ENCODE peak calls at places on chromosomes 11 and 22, in ten cellular contexts. B, K, D, Y, M, R, U, J, W and V are unnamed samples.

GRCh38 chr11:104402812-104403521 is 239.0 kb upstream of the PDGFD start:
- DNase-seq in W (no peak), B (peak), M (no peak), D (no peak), U (no peak), J (no peak), Y (no peak), K (no peak), R (no peak), V (no peak)

GRCh38 chr22:17285661-17286060 is 66.4 kb upstream of the ADA2 start:
- DNase-seq in D (no peak), U (no peak), B (no peak), R (no peak), Y (no peak), M (no peak), J (no peak), W (no peak), K (no peak), V (no peak)

GRCh38 chr11:2419638-2420501 is 19.3 kb downstream of the TSSC4 start:
- DNase-seq in J (peak), B (peak), Y (peak), U (no peak), W (peak), R (peak), M (peak), K (peak), D (peak), V (no peak)

GRCh38 chr11:125320347-125321122 is 156.0 kb downstream of the PKNOX2 start:
- DNase-seq in R (no peak), M (no peak), Y (no peak), U (no peak), B (no peak), W (no peak), K (no peak), D (no peak), J (no peak), V (no peak)

GRCh38 chr11:8814923-8815240 is 96.1 kb upstream of the AKIP1 start:
- DNase-seq in R (no peak), Y (no peak), D (no peak), J (no peak), M (no peak), B (no peak), W (no peak), K (no peak), U (no peak), V (no peak)

GRCh38 chr22:46471901-46472721 is 65.3 kb downstream of the CELSR1 start:
- DNase-seq in M (no peak), B (no peak), W (peak), D (no peak), K (no peak), U (no peak), J (no peak), R (no peak), Y (no peak), V (no peak)

GRCh38 chr11:69670158-69670845 is 4.9 kb downstream of the LTO1 start:
- DNase-seq in W (peak), D (peak), R (peak), U (peak), M (peak), J (peak), B (peak), Y (peak), K (peak), V (no peak)

GRCh38 chr22:40050258-40050657 is 55.5 kb downstream of the FAM83F start:
- DNase-seq in U (no peak), Y (no peak), K (no peak), D (no peak), R (no peak), W (no peak), M (no peak), B (no peak), J (no peak), V (no peak)

GRCh38 chr11:64750361-64751054 is 6.6 kb upstream of the RASGRP2 start:
- DNase-seq in K (no peak), M (no peak), D (no peak), R (no peak), B (no peak), U (no peak), Y (no peak), W (no peak), J (no peak), V (no peak)

GRCh38 chr11:86865436-86865835 is 65.1 kb downstream of the PRSS23 start:
- DNase-seq in M (no peak), K (no peak), J (no peak), U (no peak), W (no peak), B (no peak), R (no peak), D (no peak), Y (no peak), V (no peak)

GRCh38 chr22:21942407-21942895 is 10.2 kb downstream of the PPM1F start:
- DNase-seq in Y (no peak), D (no peak), B (no peak), K (peak), W (peak), J (no peak), R (no peak), M (peak), U (no peak), V (peak)

GRCh38 chr11:75351541-75352416 is at the start of gene ARRB1:
- DNase-seq in R (peak), U (no peak), J (peak), B (peak), D (peak), Y (peak), W (peak), K (peak), M (no peak), V (no peak)

GRCh38 chr11:105673089-105673488 is 63.2 kb downstream of the GRIA4 start:
- DNase-seq in K (peak), Y (peak), R (peak), J (peak), B (peak), W (peak), D (peak), M (peak), U (no peak), V (no peak)

GRCh38 chr11:94417386-94417987 is 16.3 kb upstream of the GPR83 start:
- DNase-seq in K (peak), U (peak), R (no peak), J (peak), Y (no peak), W (peak), B (peak), D (no peak), M (peak), V (no peak)

GRCh38 chr11:46948378-46949131 is 12.0 kb downstream of the CSTPP1 start:
- DNase-seq in B (no peak), J (no peak), D (no peak), M (peak), K (peak), W (peak), Y (no peak), R (no peak), U (peak), V (no peak)

GRCh38 chr11:81987829-81988472 is 745.7 kb downstream of the FAM181B start:
- DNase-seq in M (no peak), J (no peak), R (no peak), K (peak), U (no peak), W (no peak), D (no peak), B (no peak), Y (no peak), V (peak)

GRCh38 chr11:47992959-47993820 is 12.8 kb downstream of the PTPRJ start:
- DNase-seq in M (no peak), U (no peak), Y (no peak), R (peak), D (no peak), B (no peak), W (peak), K (peak), J (no peak), V (peak)

GRCh38 chr22:26485013-26485412 is 1.3 kb downstream of the SRRD start:
- DNase-seq in K (peak), D (no peak), J (no peak), R (no peak), Y (no peak), U (no peak), M (no peak), W (no peak), B (no peak), V (no peak)

GRCh38 chr11:125949271-125950177 is 3.7 kb downstream of the VSIG10L2 start:
- DNase-seq in W (no peak), R (no peak), Y (no peak), B (no peak), J (no peak), K (no peak), U (no peak), D (no peak), M (no peak), V (no peak)

GRCh38 chr11:76094729-76095128 is 111.6 kb downstream of the WNT11 start:
- DNase-seq in M (no peak), W (no peak), K (no peak), J (no peak), R (no peak), Y (no peak), B (no peak), U (no peak), D (no peak), V (no peak)

GRCh38 chr11:126917531-126918204 is 82.9 kb downstream of the KIRREL3 start:
- DNase-seq in Y (no peak), J (no peak), W (peak), R (no peak), D (no peak), U (peak), M (peak), K (peak), B (no peak), V (peak)

GRCh38 chr11:37946155-37946766 is 1348.2 kb upstream of the RAG2 start:
- DNase-seq in W (peak), U (no peak), J (peak), D (peak), R (no peak), M (peak), B (peak), K (peak), Y (peak), V (peak)

GRCh38 chr11:131670876-131671275 is 300.5 kb downstream of the NTM start:
- DNase-seq in K (no peak), W (no peak), J (no peak), Y (no peak), U (no peak), D (no peak), M (no peak), R (no peak), B (no peak), V (no peak)

GRCh38 chr11:68816917-68817419 is 24.7 kb downstream of the CPT1A start:
- DNase-seq in M (no peak), B (no peak), R (no peak), J (no peak), Y (no peak), K (no peak), W (no peak), U (no peak), D (no peak), V (no peak)

GRCh38 chr22:40123387-40123786 is 54.3 kb upstream of the TNRC6B start:
- DNase-seq in Y (no peak), U (no peak), M (no peak), R (peak), W (no peak), B (no peak), K (peak), D (no peak), J (no peak), V (no peak)

GRCh38 chr22:39598017-39598965 is 27.7 kb downstream of the CACNA1I start:
- DNase-seq in M (no peak), B (peak), K (no peak), Y (peak), J (no peak), D (peak), W (peak), R (peak), U (no peak), V (no peak)

GRCh38 chr11:105045897-105046296 is 762 bp upstream of the CARD16 start:
- DNase-seq in B (no peak), M (no peak), Y (no peak), R (no peak), W (no peak), U (no peak), K (no peak), J (no peak), D (no peak), V (no peak)

GRCh38 chr11:102451693-102452460 is 688 bp downstream of the TMEM123 start:
- DNase-seq in Y (peak), K (peak), B (peak), D (peak), J (peak), U (no peak), R (peak), W (peak), M (no peak), V (peak)

GRCh38 chr22:46042786-46043185 is 65.8 kb upstream of the WNT7B start:
- DNase-seq in M (no peak), J (no peak), R (no peak), U (no peak), D (peak), Y (no peak), B (no peak), W (no peak), K (no peak), V (no peak)

GRCh38 chr11:79052539-79052938 is 388.3 kb downstream of the TENM4 start:
- DNase-seq in Y (no peak), B (peak), K (peak), M (no peak), D (peak), W (no peak), J (no peak), R (peak), U (no peak), V (no peak)

GRCh38 chr11:13207270-13207664 is 70.3 kb upstream of the BMAL1 start:
- DNase-seq in B (no peak), D (no peak), Y (no peak), J (no peak), W (no peak), K (peak), M (no peak), U (no peak), R (no peak), V (no peak)
- TF ChIP-seq CTCF in B (peak), D (no peak), Y (no peak), J (peak), W (no peak), K (peak), M (peak), U (no peak), R (peak), V (peak)

GRCh38 chr22:20014526-20015186 is 2.0 kb downstream of the ARVCF start:
- DNase-seq in R (no peak), B (no peak), D (no peak), J (no peak), K (no peak), W (no peak), M (no peak), Y (no peak), U (no peak), V (no peak)

GRCh38 chr22:20015187-20015625 is 1.4 kb downstream of the ARVCF start:
- DNase-seq in U (no peak), W (no peak), R (no peak), K (no peak), B (no peak), J (no peak), Y (no peak), M (no peak), D (no peak), V (no peak)

GRCh38 chr22:20012741-20013331 is 3.8 kb downstream of the ARVCF start:
- DNase-seq in D (no peak), R (no peak), M (no peak), K (no peak), Y (no peak), W (no peak), B (no peak), J (no peak), U (no peak), V (no peak)

GRCh38 chr22:20011993-20012740 is 4.5 kb downstream of the ARVCF start:
- DNase-seq in R (no peak), M (no peak), J (no peak), B (no peak), W (no peak), K (no peak), Y (no peak), U (no peak), D (no peak), V (no peak)

GRCh38 chr22:20013382-20013871 is 3.2 kb downstream of the ARVCF start:
- DNase-seq in Y (peak), J (peak), B (peak), R (peak), K (peak), U (no peak), M (no peak), D (peak), W (peak), V (no peak)
- TF ChIP-seq CTCF in Y (peak), J (peak), B (peak), R (peak), K (peak), U (peak), M (peak), D (peak), W (peak), V (peak)

DNA sequence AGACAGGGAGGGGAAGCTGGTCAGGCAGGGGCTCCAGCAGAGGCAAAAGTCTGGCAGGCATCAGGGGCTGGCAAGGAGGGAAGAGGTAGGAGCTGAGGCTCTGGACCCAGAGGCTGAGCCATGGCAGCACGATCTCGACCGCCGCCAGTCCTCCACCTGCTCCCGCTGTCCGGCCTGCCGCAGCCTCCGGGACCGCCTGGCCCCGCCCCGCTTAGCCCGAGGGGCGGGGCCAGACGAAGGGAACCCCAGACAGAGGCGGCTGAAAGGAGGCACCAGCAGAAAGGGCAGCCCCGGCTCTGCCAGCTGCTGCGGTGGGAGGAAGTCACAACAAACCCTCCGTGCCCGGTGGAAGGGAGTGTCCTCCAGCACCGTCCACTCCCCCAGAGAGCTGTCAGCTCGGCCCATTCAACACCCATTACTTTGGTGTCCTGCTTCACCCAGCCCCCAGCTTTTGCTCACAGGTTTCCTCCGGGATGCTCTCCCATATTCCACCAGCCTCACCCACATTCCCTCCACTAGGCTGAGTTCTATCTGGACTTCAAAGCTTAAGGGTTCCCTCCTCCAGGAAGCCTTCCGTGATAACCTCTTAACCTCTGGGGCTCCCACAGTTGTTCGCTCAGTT is at the start of gene MFNG:
- DNase-seq in K (peak), Y (peak), J (peak), M (no peak), U (no peak), R (peak), B (peak), D (peak), W (peak), V (no peak)
- TF ChIP-seq CTCF in K (no peak), Y (no peak), J (peak), M (no peak), U (no peak), R (no peak), B (no peak), D (no peak), W (no peak), V (peak)

GRCh38 chr11:29962243-29962642 is 54.6 kb downstream of the KCNA4 start:
- DNase-seq in Y (no peak), K (no peak), B (no peak), U (no peak), M (no peak), J (no peak), D (peak), W (peak), R (no peak), V (no peak)
- TF ChIP-seq CTCF in Y (peak), K (peak), B (peak), U (no peak), M (peak), J (no peak), D (peak), W (no peak), R (no peak), V (peak)

GRCh38 chr22:36773935-36774334 is 2.0 kb downstream of the IFT27 start:
- DNase-seq in B (no peak), K (peak), M (no peak), D (no peak), U (no peak), Y (no peak), J (no peak), R (no peak), W (peak), V (no peak)
- TF ChIP-seq CTCF in B (peak), K (peak), M (peak), D (no peak), U (peak), Y (peak), J (peak), R (peak), W (peak), V (peak)

GRCh38 chr11:44816761-44817160 is 90.0 kb downstream of the TSPAN18 start:
- DNase-seq in J (no peak), W (no peak), R (no peak), U (no peak), K (peak), Y (no peak), M (no peak), B (no peak), D (no peak), V (no peak)

GRCh38 chr11:44818110-44818509 is 91.3 kb downstream of the TSPAN18 start:
- DNase-seq in B (no peak), D (no peak), U (no peak), Y (no peak), J (no peak), K (no peak), R (no peak), M (no peak), W (no peak), V (no peak)

GRCh38 chr11:44817207-44817944 is 90.6 kb downstream of the TSPAN18 start:
- DNase-seq in B (no peak), W (no peak), K (no peak), Y (no peak), J (no peak), U (no peak), M (no peak), D (no peak), R (no peak), V (no peak)

GRCh38 chr11:44814881-44815592 is 88.3 kb downstream of the TSPAN18 start:
- DNase-seq in W (no peak), U (no peak), J (no peak), D (no peak), K (peak), M (peak), B (no peak), R (no peak), Y (no peak), V (no peak)

DNA sequence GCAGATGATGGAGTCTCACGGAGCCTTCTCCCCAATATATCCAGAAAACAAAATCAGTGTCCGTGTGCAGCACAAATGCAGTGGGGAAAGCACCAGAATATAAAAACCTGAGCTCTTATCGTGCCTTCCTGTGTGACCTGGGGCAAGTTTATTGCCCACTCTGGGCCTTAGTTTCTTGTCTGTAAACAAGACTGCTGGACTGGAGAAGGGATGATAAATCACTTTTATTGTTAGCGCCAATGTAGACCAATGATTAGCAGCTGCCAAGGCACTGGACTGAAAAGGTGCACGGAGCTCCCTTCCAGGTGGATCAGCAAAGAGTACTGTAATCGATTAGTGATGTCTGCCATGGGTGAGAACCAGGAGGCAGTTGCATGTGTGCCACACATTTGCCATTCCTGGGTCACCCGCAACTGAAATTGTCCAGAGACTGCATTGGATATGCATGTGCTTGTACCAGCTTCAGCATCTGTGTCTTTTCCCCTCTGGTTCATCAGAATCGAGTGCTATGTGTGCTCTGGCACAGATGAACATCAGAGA is 89.2 kb downstream of the TSPAN18 start:
- DNase-seq in B (no peak), K (no peak), D (no peak), U (no peak), M (no peak), W (no peak), J (no peak), R (no peak), Y (no peak), V (no peak)
- TF ChIP-seq CTCF in B (no peak), K (no peak), D (no peak), U (no peak), M (no peak), W (no peak), J (no peak), R (no peak), Y (no peak), V (no peak)

DNA sequence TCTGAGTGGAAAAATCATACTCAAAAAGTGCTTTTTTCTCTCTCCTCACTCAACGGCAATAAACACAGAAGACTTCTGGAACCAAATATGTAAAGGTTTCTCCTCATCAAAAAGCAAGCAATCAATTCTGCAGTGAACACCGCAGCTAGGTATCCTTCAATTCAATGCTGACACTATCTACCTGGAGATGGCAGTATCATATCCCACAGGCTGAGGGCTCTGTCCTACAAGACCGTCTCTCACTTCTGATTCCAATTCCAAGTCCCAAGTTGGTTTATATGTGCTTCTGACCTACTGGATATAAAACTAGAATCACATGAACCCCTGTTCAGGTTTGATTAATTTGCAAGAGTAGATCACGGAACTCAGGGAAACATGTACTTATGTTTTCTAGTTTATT is 59.7 kb upstream of the LUZP2 start:
- DNase-seq in B (no peak), U (no peak), R (no peak), K (no peak), W (no peak), Y (no peak), D (no peak), M (no peak), J (no peak), V (no peak)
- TF ChIP-seq CTCF in B (no peak), U (no peak), R (no peak), K (no peak), W (no peak), Y (no peak), D (no peak), M (no peak), J (no peak), V (peak)

GRCh38 chr22:37768273-37768672 is 39.5 kb upstream of the GCAT start:
- DNase-seq in M (no peak), Y (no peak), J (no peak), B (no peak), R (peak), D (peak), U (no peak), K (no peak), W (no peak), V (no peak)
- TF ChIP-seq CTCF in M (peak), Y (peak), J (peak), B (peak), R (no peak), D (peak), U (peak), K (peak), W (no peak), V (peak)